ENCODE peak calls at places on chromosomes 4 and X, in ten cellular contexts. J is fibroblast of lung; L is choroid plexus epithelial cell; Q is effector memory CD4-positive, alpha-beta T cell; Y is lower leg skin; F is lung; P is CD8-positive, alpha-beta T cell; N is Karpas-422; U is ovary; Z is H7. A is an unnamed sample.

GRCh38 chr4:99679204-99679603 is 21.6 kb upstream of the C4orf54 start:
- DNase-seq in L (peak), Q (no peak), U (peak), Y (no peak), Z (no peak), N (no peak), J (peak), F (no peak), P (no peak), A (no peak)

GRCh38 chr4:132669786-132670185 is 479.3 kb upstream of the PCDH10 start:
- DNase-seq in Z (no peak), Y (no peak), U (no peak), P (no peak), N (no peak), L (no peak), Q (no peak), J (no peak), F (no peak), A (no peak)

GRCh38 chrX:24377195-24377594 is 16.8 kb downstream of the SUPT20HL1 start:
- DNase-seq in F (no peak), P (no peak), J (no peak), N (no peak), U (no peak), Z (no peak), Q (no peak), L (no peak), Y (no peak), A (no peak)

GRCh38 chrX:138986866-138987265 is 275.3 kb upstream of the FGF13 start:
- DNase-seq in N (no peak), Q (no peak), J (no peak), Z (no peak), P (no peak), Y (no peak), L (no peak), F (no peak), U (no peak), A (no peak)

GRCh38 chrX:85544609-85545008 is 165.1 kb upstream of the POF1B start:
- DNase-seq in U (no peak), J (peak), P (no peak), Q (no peak), L (peak), Z (no peak), N (peak), F (no peak), Y (no peak), A (no peak)

GRCh38 chrX:124518888-124519287 is 172.5 kb downstream of the SH2D1A start:
- DNase-seq in Q (no peak), J (no peak), F (no peak), L (no peak), N (no peak), P (no peak), Y (no peak), U (no peak), Z (no peak), A (no peak)

GRCh38 chrX:65874765-65875164 is 165.1 kb downstream of the VSIG4 start:
- DNase-seq in Q (no peak), Y (no peak), F (no peak), P (no peak), J (no peak), L (no peak), U (no peak), N (no peak), Z (no peak), A (no peak)

GRCh38 chr4:141486375-141486997 is 149.9 kb upstream of the IL15 start:
- DNase-seq in Z (no peak), N (no peak), F (no peak), Q (no peak), Y (no peak), U (no peak), P (no peak), L (peak), J (peak), A (no peak)

GRCh38 chr4:54539500-54540029 is 118.2 kb upstream of the KIT start:
- DNase-seq in Q (no peak), Z (peak), L (peak), F (peak), U (peak), P (no peak), J (peak), Y (peak), N (no peak), A (peak)

GRCh38 chr4:823093-823760 is 2.7 kb downstream of the CPLX1 start:
- DNase-seq in N (no peak), U (no peak), P (no peak), Y (no peak), F (no peak), L (no peak), Z (peak), J (no peak), Q (no peak), A (no peak)

GRCh38 chrX:133527415-133527814 is 112.1 kb upstream of the GPC4 start:
- DNase-seq in J (no peak), Q (no peak), N (no peak), L (no peak), Y (no peak), U (no peak), F (no peak), Z (no peak), P (no peak), A (no peak)

GRCh38 chr4:153260152-153260551 is 55.9 kb downstream of the TRIM2 start:
- DNase-seq in L (no peak), U (no peak), J (no peak), Z (no peak), Y (no peak), P (no peak), Q (no peak), N (no peak), F (no peak), A (no peak)

GRCh38 chr4:153259679-153260078 is 55.4 kb downstream of the TRIM2 start:
- DNase-seq in Q (no peak), J (no peak), N (no peak), P (no peak), U (no peak), L (no peak), Y (no peak), F (no peak), Z (no peak), A (no peak)

GRCh38 chr4:153258750-153259149 is 54.5 kb downstream of the TRIM2 start:
- DNase-seq in N (no peak), Y (no peak), J (no peak), U (no peak), P (no peak), F (no peak), Z (peak), L (no peak), Q (no peak), A (no peak)

GRCh38 chr4:153257151-153257620 is 52.9 kb downstream of the TRIM2 start:
- DNase-seq in U (peak), P (no peak), J (peak), L (peak), Y (no peak), F (no peak), N (no peak), Z (peak), Q (no peak), A (no peak)

DNA sequence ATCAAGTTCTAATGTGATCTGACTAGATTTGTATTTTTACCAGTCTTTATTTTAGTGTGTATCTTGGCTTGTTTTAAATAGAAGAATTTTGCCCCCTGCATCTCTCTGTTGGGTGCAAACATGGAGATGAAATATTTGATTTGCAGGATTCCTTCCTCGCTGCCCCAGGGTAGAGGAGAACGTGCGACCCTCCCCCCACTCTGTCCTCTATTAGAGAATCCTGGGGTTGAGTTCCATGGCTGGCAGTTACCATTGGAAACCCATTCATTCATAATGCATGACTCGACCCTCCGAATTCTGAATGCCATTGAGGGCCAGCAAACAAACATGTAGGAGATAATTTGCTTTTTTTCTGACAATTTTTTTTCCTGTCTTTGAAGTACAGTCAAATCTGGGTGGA is 53.7 kb downstream of the TRIM2 start:
- DNase-seq in Z (peak), J (no peak), F (no peak), Q (no peak), L (no peak), Y (no peak), N (no peak), U (no peak), P (no peak), A (no peak)
- H3K4me3 ChIP-seq in Z (peak), J (no peak), F (no peak), Q (no peak), L (no peak), Y (no peak), N (no peak), U (no peak), P (no peak), A (no peak)

GRCh38 chr4:3612934-3613333 is 80.7 kb upstream of the LRPAP1 start:
- DNase-seq in U (no peak), Z (no peak), Q (no peak), P (no peak), F (no peak), L (no peak), J (no peak), Y (no peak), N (no peak), A (no peak)
- H3K4me3 ChIP-seq in U (no peak), Z (no peak), Q (no peak), P (no peak), F (no peak), L (no peak), J (no peak), Y (no peak), N (no peak), A (no peak)

GRCh38 chr4:15675363-15675762 is 6.3 kb upstream of the FAM200B start:
- DNase-seq in Z (no peak), U (no peak), P (no peak), J (no peak), Y (no peak), Q (no peak), N (peak), L (no peak), F (no peak), A (no peak)

GRCh38 chr4:15673337-15673736 is 8.3 kb upstream of the FAM200B start:
- DNase-seq in L (no peak), Y (no peak), U (no peak), N (no peak), Q (no peak), J (no peak), P (no peak), Z (no peak), F (no peak), A (no peak)

GRCh38 chr4:15676899-15677298 is 4.7 kb upstream of the FAM200B start:
- DNase-seq in U (no peak), N (peak), L (no peak), J (no peak), Y (no peak), Z (no peak), F (no peak), Q (no peak), P (no peak), A (no peak)

GRCh38 chr4:15676039-15676438 is 5.6 kb upstream of the FAM200B start:
- DNase-seq in Y (no peak), P (no peak), F (no peak), N (no peak), U (no peak), L (no peak), Z (no peak), Q (no peak), J (no peak), A (no peak)

DNA sequence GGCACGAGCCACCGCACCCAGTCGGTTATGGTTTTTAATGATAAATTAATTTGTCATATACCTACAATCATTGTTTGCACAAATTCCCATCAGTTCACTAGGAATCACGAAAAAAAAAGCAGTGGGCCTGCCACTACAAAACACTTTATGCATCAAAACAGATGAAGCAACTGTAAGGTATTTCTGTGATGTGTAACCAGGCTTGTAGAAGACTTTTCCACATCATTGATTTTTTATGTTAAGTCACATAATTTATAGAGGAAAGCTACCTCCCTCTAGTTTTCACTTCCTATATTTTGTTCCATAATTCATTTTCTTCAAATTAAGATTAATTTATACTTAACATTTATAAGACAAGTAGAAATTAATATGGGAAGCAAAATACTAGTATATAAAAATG is 6.7 kb upstream of the FAM200B start:
- DNase-seq in L (no peak), F (no peak), N (peak), Z (no peak), P (no peak), Y (no peak), Q (no peak), U (no peak), J (no peak), A (no peak)
- H3K4me3 ChIP-seq in L (no peak), F (no peak), N (peak), Z (no peak), P (no peak), Y (no peak), Q (no peak), U (no peak), J (no peak), A (no peak)

GRCh38 chr4:177309525-177310371 is at the start of gene NEIL3:
- DNase-seq in Q (peak), N (peak), L (peak), P (peak), J (peak), Y (peak), Z (peak), U (peak), F (peak), A (peak)

GRCh38 chr4:177308125-177308524 is 1.5 kb upstream of the NEIL3 start:
- DNase-seq in Y (no peak), J (peak), U (no peak), Q (no peak), Z (no peak), L (peak), N (no peak), F (peak), P (no peak), A (no peak)

GRCh38 chr4:177313263-177313662 is 3.6 kb downstream of the NEIL3 start:
- DNase-seq in Z (no peak), P (no peak), U (no peak), N (no peak), Q (no peak), F (no peak), J (peak), Y (no peak), L (peak), A (no peak)

GRCh38 chr4:177308842-177309524 is 691 bp upstream of the NEIL3 start:
- DNase-seq in Z (no peak), F (no peak), N (no peak), Q (no peak), U (no peak), J (no peak), L (no peak), Y (no peak), P (no peak), A (no peak)
- H3K4me3 ChIP-seq in Z (no peak), F (no peak), N (peak), Q (peak), U (peak), J (peak), L (peak), Y (no peak), P (peak), A (peak)

GRCh38 chr4:38318737-38319455 is 345.1 kb upstream of the KLF3 start:
- DNase-seq in F (peak), U (peak), Y (peak), Z (peak), Q (peak), N (peak), P (peak), L (peak), J (peak), A (peak)
- H3K4me3 ChIP-seq in F (no peak), U (peak), Y (no peak), Z (no peak), Q (peak), N (peak), P (peak), L (peak), J (peak), A (no peak)

GRCh38 chr4:184216436-184217004 is 1.2 kb downstream of the ENPP6 start:
- DNase-seq in U (no peak), Z (no peak), P (no peak), Q (no peak), J (no peak), N (no peak), L (peak), Y (no peak), F (no peak), A (no peak)
- H3K4me3 ChIP-seq in U (peak), Z (no peak), P (no peak), Q (no peak), J (no peak), N (no peak), L (no peak), Y (no peak), F (no peak), A (no peak)

A was measured in right atrium auricular region.